ENCODE peak calls at places on chromosome 6, in six cellular contexts. W is PC-3, E is gastrocnemius medialis, L is endothelial cell of umbilical vein, Q is heart left ventricle, P is left lung. D is an unnamed sample.

GRCh38 chr6:1761472-1761871 is 151.8 kb downstream of the FOXC1 start:
- DNase-seq in W (peak; percentile 10), E (no peak), L (no peak), Q (no peak), P (no peak), D (no peak)

GRCh38 chr6:51513891-51514290 is 573.5 kb downstream of the PKHD1 start:
- DNase-seq in W (no peak), E (no peak), L (no peak), Q (no peak), P (no peak), D (no peak)

GRCh38 chr6:10373642-10374359 is 41.1 kb downstream of the TFAP2A start:
- DNase-seq in W (peak; percentile 30), E (no peak), L (no peak), Q (no peak), P (no peak), D (no peak)

GRCh38 chr6:8027965-8028651 is 36.1 kb downstream of the BLOC1S5 start:
- DNase-seq in W (no peak), E (no peak), L (peak; percentile 77), Q (no peak), P (no peak), D (no peak)

GRCh38 chr6:33856655-33857054 is 52.9 kb upstream of the MLN start:
- DNase-seq in W (no peak), E (no peak), L (no peak), Q (no peak), P (no peak), D (no peak)

GRCh38 chr6:145067430-145067829 is 667.9 kb downstream of the EPM2A start:
- DNase-seq in W (peak; percentile 61), E (no peak), L (no peak), Q (no peak), P (no peak), D (no peak)

GRCh38 chr6:105305521-105305920 is 97.4 kb downstream of the PREP start:
- DNase-seq in W (no peak), E (no peak), L (no peak), Q (no peak), P (no peak), D (no peak)

GRCh38 chr6:11831653-11832052 is 53.0 kb upstream of the ADTRP start:
- DNase-seq in W (no peak), E (no peak), L (no peak), Q (no peak), P (no peak), D (no peak)

GRCh38 chr6:10402648-10403311 is 12.1 kb downstream of the TFAP2A start:
- DNase-seq in W (peak; percentile 20), E (no peak), L (no peak), Q (no peak), P (no peak), D (no peak)

GRCh38 chr6:112279044-112279916 is 24.9 kb upstream of the LAMA4 start:
- DNase-seq in W (no peak), E (no peak), L (peak; percentile 40), Q (no peak), P (no peak), D (no peak)

GRCh38 chr6:169495601-169496000 is 206.2 kb downstream of the WDR27 start:
- DNase-seq in W (no peak), E (no peak), L (no peak), Q (no peak), P (no peak), D (no peak)

GRCh38 chr6:40340957-40341356 is 246.2 kb downstream of the LRFN2 start:
- DNase-seq in W (no peak), E (no peak), L (no peak), Q (no peak), P (no peak), D (no peak)

GRCh38 chr6:133977983-133978895 is 25.2 kb downstream of the TBPL1 start:
- DNase-seq in W (peak; percentile 36), E (no peak), L (peak; percentile 59), Q (no peak), P (no peak), D (no peak)

GRCh38 chr6:107656381-107656780 is 166.5 kb downstream of the SOBP start:
- DNase-seq in W (no peak), E (no peak), L (no peak), Q (no peak), P (no peak), D (no peak)

GRCh38 chr6:157066781-157067491 is 256.4 kb downstream of the TMEM242 start:
- DNase-seq in W (peak; percentile 12), E (no peak), L (peak; percentile 38), Q (no peak), P (no peak), D (no peak)

GRCh38 chr6:148082721-148083120 is 259.9 kb upstream of the SASH1 start:
- DNase-seq in W (peak; percentile 2), E (no peak), L (no peak), Q (no peak), P (no peak), D (no peak)

GRCh38 chr6:81995548-81996289 is 243.2 kb upstream of the TENT5A start:
- DNase-seq in W (peak; percentile 72), E (no peak), L (no peak), Q (no peak), P (no peak), D (no peak)

GRCh38 chr6:129828229-129828628 is 32.9 kb downstream of the TMEM244 start:
- DNase-seq in W (no peak), E (no peak), L (no peak), Q (no peak), P (no peak), D (no peak)

GRCh38 chr6:142746524-142746923 is 198.5 kb downstream of the HIVEP2 start:
- DNase-seq in W (peak; percentile 12), E (no peak), L (peak; percentile 55), Q (no peak), P (no peak), D (no peak)

GRCh38 chr6:101747711-101748110 is 354.2 kb downstream of the GRIK2 start:
- DNase-seq in W (no peak), E (no peak), L (no peak), Q (no peak), P (no peak), D (no peak)

GRCh38 chr6:137051790-137052472 is 7.2 kb upstream of the IL20RA start:
- DNase-seq in W (peak; percentile 62), E (no peak), L (no peak), Q (no peak), P (no peak), D (no peak)

GRCh38 chr6:23445157-23445710 is 680.8 kb upstream of the NRSN1 start:
- DNase-seq in W (no peak), E (no peak), L (peak; percentile 9), Q (peak; percentile 47), P (no peak), D (no peak)

GRCh38 chr6:36459483-36459882 is 16.7 kb downstream of the KCTD20 start:
- DNase-seq in W (no peak), E (no peak), L (no peak), Q (no peak), P (no peak), D (no peak)

GRCh38 chr6:150565945-150566344 is 33.7 kb upstream of the PLEKHG1 start:
- DNase-seq in W (no peak), E (no peak), L (no peak), Q (no peak), P (no peak), D (no peak)

GRCh38 chr6:11575408-11576033 is 38.0 kb downstream of the TMEM170B start:
- DNase-seq in W (peak; percentile 85), E (peak; percentile 51), L (peak; percentile 84), Q (peak; percentile 45), P (peak; percentile 56), D (peak; percentile 44)

GRCh38 chr6:156544046-156544445 is 233.1 kb upstream of the ARID1B start:
- DNase-seq in W (no peak), E (no peak), L (no peak), Q (no peak), P (no peak), D (no peak)

GRCh38 chr6:47817749-47818148 is 35.9 kb downstream of the OPN5 start:
- DNase-seq in W (no peak), E (no peak), L (no peak), Q (no peak), P (no peak), D (no peak)

GRCh38 chr6:111774346-111774703 is 98.9 kb downstream of the FYN start:
- DNase-seq in W (no peak), E (peak; percentile 32), L (no peak), Q (no peak), P (no peak), D (no peak)

GRCh38 chr6:162730502-162730901 is 2.7 kb downstream of the PACRG start:
- DNase-seq in W (no peak), E (no peak), L (no peak), Q (no peak), P (no peak), D (no peak)

GRCh38 chr6:129882510-129883023 is 21.5 kb upstream of the TMEM244 start:
- DNase-seq in W (no peak), E (no peak), L (no peak), Q (no peak), P (no peak), D (no peak)

GRCh38 chr6:156998824-156999330 is 221.7 kb downstream of the ARID1B start:
- DNase-seq in W (no peak), E (no peak), L (no peak), Q (no peak), P (no peak), D (no peak)

GRCh38 chr6:15399651-15400470 is 154.0 kb downstream of the JARID2 start:
- DNase-seq in W (peak; percentile 69), E (peak; percentile 76), L (peak; percentile 87), Q (peak; percentile 82), P (peak; percentile 64), D (peak; percentile 86)

GRCh38 chr6:2033544-2033943 is 211.9 kb downstream of the GMDS start:
- DNase-seq in W (no peak), E (no peak), L (no peak), Q (no peak), P (no peak), D (no peak)

DNA sequence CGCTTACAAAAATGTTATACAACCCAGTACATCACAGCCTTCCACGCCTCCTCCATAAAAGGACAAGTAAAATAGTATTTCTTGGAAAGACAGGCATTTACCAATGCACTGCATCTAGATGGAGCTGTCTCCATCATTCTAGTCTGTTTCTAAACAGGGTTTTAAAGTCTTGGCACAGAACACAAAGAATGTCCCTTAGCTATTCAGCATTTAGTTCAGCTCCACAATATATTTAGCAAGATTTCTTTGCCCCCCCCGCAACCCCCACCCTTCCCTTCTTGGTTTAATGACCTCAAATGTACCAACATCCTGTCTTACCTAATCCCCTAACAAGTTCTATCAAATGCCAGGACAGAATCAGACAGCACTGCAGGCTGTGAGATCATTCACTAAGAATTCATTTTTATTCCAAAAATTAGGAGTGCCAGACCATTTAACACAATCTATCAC is 198.6 kb downstream of the BACH2 start:
- DNase-seq in W (peak; percentile 58), E (peak; percentile 87), L (peak; percentile 33), Q (peak; percentile 52), P (no peak), D (no peak)
- H3K27ac ChIP-seq in W (peak overlapping the region; percentile 18), E (peak overlapping the region; percentile 74), L (no peak overlapping the region), Q (peak overlapping the region; percentile 73), P (peak overlapping the region; percentile 75), D (no peak overlapping the region)

GRCh38 chr6:74578339-74578738 is 627.5 kb downstream of the COL12A1 start:
- DNase-seq in W (peak; percentile 1), E (no peak), L (peak; percentile 49), Q (no peak), P (no peak), D (no peak)
- H3K27ac ChIP-seq in W (peak overlapping the region; percentile 27), E (no peak overlapping the region), L (no peak overlapping the region), Q (no peak overlapping the region), P (no peak overlapping the region), D (no peak overlapping the region)

GRCh38 chr6:167892835-167893234 is 66.1 kb downstream of the AFDN start:
- DNase-seq in W (no peak), E (no peak), L (no peak), Q (no peak), P (no peak), D (no peak)
- H3K27ac ChIP-seq in W (no peak overlapping the region), E (no peak overlapping the region), L (no peak overlapping the region), Q (no peak overlapping the region), P (no peak overlapping the region), D (no peak overlapping the region)

GRCh38 chr6:127775371-127775770 is 125.5 kb downstream of the THEMIS start:
- DNase-seq in W (no peak), E (no peak), L (no peak), Q (no peak), P (no peak), D (no peak)
- H3K27ac ChIP-seq in W (no peak overlapping the region), E (no peak overlapping the region), L (no peak overlapping the region), Q (no peak overlapping the region), P (no peak overlapping the region), D (no peak overlapping the region)

D was measured in dorsolateral prefrontal cortex.